ENCODE peak calls at places on chromosomes 7 and 10, in four cellular contexts. C, L, J and U are unnamed samples.

GRCh38 chr10:127907411-127908105 is 655 bp downstream of the PTPRE start:
- DNase-seq in C (no peak), L (no peak), J (no peak), U (no peak)

GRCh38 chr7:33248663-33249062 is 119.3 kb downstream of the BBS9 start:
- DNase-seq in C (no peak), L (no peak), J (no peak), U (no peak)

GRCh38 chr10:42780456-42780855 is 2.1 kb upstream of the BMS1 start:
- DNase-seq in C (no peak), L (no peak), J (no peak), U (no peak)

GRCh38 chr10:43249962-43250624 is 16.8 kb downstream of the RASGEF1A start:
- DNase-seq in C (no peak), L (no peak), J (no peak), U (no peak)

GRCh38 chr10:133215586-133215985 is 14.4 kb upstream of the UTF1 start:
- DNase-seq in C (no peak), L (no peak), J (no peak), U (no peak)

GRCh38 chr7:66429498-66430163 is 199.1 kb upstream of the KCTD7 start:
- DNase-seq in C (no peak), L (no peak), J (no peak), U (no peak)

GRCh38 chr7:128530855-128531104 is 54.2 kb downstream of the METTL2B start:
- DNase-seq in C (no peak), L (no peak), J (no peak), U (no peak)

GRCh38 chr10:93261961-93262610 is 188.4 kb downstream of the CYP26A1 start:
- DNase-seq in C (no peak), L (no peak), J (no peak), U (no peak)

GRCh38 chr7:118183254-118183585 is 744 bp upstream of the LSM8 start:
- DNase-seq in C (no peak), L (peak), J (no peak), U (no peak)

GRCh38 chr7:71220210-71220695 is 88.3 kb downstream of the GALNT17 start:
- DNase-seq in C (no peak), L (peak), J (no peak), U (no peak)

GRCh38 chr7:98354511-98355249 is 46.2 kb downstream of the BAIAP2L1 start:
- DNase-seq in C (no peak), L (no peak), J (no peak), U (no peak)

GRCh38 chr10:62652114-62652513 is 152.4 kb upstream of the ADO start:
- DNase-seq in C (no peak), L (no peak), J (no peak), U (no peak)

GRCh38 chr7:70032673-70033072 is 434.4 kb downstream of the AUTS2 start:
- DNase-seq in C (no peak), L (no peak), J (no peak), U (no peak)

GRCh38 chr7:55966851-55967250 is 2.5 kb downstream of the NIPSNAP2 start:
- DNase-seq in C (no peak), L (no peak), J (no peak), U (no peak)

GRCh38 chr10:57096044-57096443 is 735.0 kb upstream of the ZWINT start:
- DNase-seq in C (no peak), L (no peak), J (no peak), U (no peak)

GRCh38 chr10:117162093-117163021 is 24.3 kb upstream of the VAX1 start:
- DNase-seq in C (no peak), L (no peak), J (no peak), U (no peak)

GRCh38 chr10:29949411-29950011 is 109.9 kb downstream of the JCAD start:
- DNase-seq in C (no peak), L (no peak), J (no peak), U (no peak)

GRCh38 chr10:78852856-78853255 is 215.9 kb upstream of the ZMIZ1 start:
- DNase-seq in C (no peak), L (peak), J (no peak), U (no peak)

GRCh38 chr10:71323407-71323806 is 4.3 kb downstream of the SLC29A3 start:
- DNase-seq in C (no peak), L (peak), J (no peak), U (no peak)

GRCh38 chr10:100009793-100010676 is at the start of gene DNMBP:
- DNase-seq in C (no peak), L (peak), J (peak), U (peak)

GRCh38 chr10:100653957-100654834 is 91.2 kb upstream of the PAX2 start:
- DNase-seq in C (no peak), L (no peak), J (no peak), U (no peak)

GRCh38 chr10:104146871-104147270 is 24.9 kb downstream of the SFR1 start:
- DNase-seq in C (no peak), L (no peak), J (no peak), U (no peak)

GRCh38 chr10:25725917-25726716 is 207.9 kb upstream of the MYO3A start:
- DNase-seq in C (no peak), L (peak), J (no peak), U (peak)

GRCh38 chr7:13411151-13411550 is 578.3 kb downstream of the ETV1 start:
- DNase-seq in C (no peak), L (no peak), J (no peak), U (no peak)

GRCh38 chr10:105384056-105384455 is 743.0 kb downstream of the SORCS3 start:
- DNase-seq in C (no peak), L (no peak), J (no peak), U (no peak)

GRCh38 chr10:35165811-35166210 is 39.2 kb downstream of the CREM start:
- DNase-seq in C (no peak), L (no peak), J (no peak), U (no peak)

GRCh38 chr10:7085147-7085912 is 325.5 kb downstream of the SFMBT2 start:
- DNase-seq in C (no peak), L (no peak), J (peak), U (no peak)

GRCh38 chr7:154581251-154581890 is 421.6 kb downstream of the PAXIP1 start:
- DNase-seq in C (no peak), L (no peak), J (no peak), U (no peak)

GRCh38 chr7:32881074-32881982 is 10.2 kb downstream of the KBTBD2 start:
- DNase-seq in C (no peak), L (no peak), J (no peak), U (no peak)

DNA sequence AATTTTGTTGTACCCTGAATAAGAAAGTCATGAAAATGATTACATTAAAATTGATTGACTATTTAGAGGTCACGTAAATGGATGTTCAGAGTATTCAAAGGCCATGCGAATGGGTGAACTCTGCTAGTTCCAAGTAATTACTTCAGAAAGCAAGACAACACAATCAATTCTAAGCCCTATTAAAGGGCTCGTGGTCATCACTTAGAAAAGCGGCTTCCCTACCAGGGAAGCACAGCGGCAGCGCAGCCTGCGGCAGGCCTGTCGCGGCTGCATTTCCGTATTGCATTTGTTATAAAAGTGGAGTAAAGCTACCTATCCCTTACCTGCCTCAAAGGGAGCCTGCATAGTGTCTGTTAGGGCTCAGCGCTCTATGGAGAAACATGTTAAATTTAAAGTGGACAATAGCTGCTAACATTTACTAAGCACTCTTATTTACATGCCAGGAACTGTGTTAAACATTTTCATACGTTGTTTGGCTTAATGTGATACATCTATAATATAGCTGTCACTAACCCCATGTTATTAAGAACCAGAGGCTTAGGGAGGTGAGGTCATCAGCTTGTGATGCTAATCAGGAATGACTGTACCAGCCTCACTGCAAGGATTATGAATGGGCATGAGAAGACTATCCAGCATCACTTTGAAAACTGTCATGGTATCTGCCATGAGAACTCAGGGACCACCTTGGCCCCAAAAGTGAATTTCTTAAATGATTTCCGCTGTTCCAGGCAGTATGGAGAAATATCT is 187.5 kb downstream of the CELF2 start:
- DNase-seq in C (no peak), L (no peak), J (no peak), U (no peak)
- TF ChIP-seq SPI1 in C (no peak), L (no peak), J (no peak), U (no peak)

DNA sequence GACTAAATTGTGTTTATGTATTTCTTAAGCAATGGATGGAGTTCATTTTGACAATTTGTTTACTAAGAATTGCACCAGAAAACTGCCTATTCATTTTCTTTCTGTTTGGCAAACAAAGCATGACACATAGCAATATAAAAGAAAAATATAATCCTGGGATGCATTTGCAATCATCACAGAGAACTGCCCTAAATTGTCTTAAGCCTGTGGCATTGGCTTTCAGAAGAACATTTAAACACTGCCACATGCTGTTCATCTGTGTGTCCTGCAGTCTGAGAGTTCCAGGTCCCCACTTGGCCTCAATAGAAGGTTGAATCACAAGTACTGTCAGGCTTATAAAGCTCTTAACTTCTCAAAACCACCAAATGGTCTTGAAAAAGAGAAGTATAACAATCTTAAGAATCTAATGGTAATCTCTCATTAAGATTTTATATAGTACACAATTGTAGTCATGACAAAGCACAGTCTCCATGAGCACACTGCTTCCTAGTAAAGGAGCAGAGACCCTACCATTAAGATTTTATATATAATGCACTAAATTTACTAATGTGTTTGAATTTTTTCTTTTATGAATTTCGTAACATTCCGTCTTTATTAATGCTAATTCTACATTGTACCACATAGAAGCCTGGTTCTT is 29.9 kb downstream of the RNLS start:
- DNase-seq in C (peak), L (peak), J (peak), U (no peak)
- TF ChIP-seq SPI1 in C (no peak), L (no peak), J (no peak), U (no peak)

GRCh38 chr7:2632717-2633537 is 1.1 kb downstream of the TTYH3 start:
- DNase-seq in C (no peak), L (no peak), J (no peak), U (no peak)
- TF ChIP-seq SPI1 in C (no peak), L (no peak), J (no peak), U (peak)

GRCh38 chr10:111137587-111137986 is 60.8 kb downstream of the ADRA2A start:
- DNase-seq in C (no peak), L (no peak), J (no peak), U (no peak)
- TF ChIP-seq SPI1 in C (no peak), L (no peak), J (no peak), U (no peak)

GRCh38 chr10:23341004-23341403 is 3.6 kb downstream of the C10orf67 start:
- DNase-seq in C (no peak), L (no peak), J (no peak), U (no peak)

GRCh38 chr10:23345861-23346260 is 1.3 kb upstream of the C10orf67 start:
- DNase-seq in C (no peak), L (no peak), J (no peak), U (no peak)

GRCh38 chr10:23343591-23344225 is 889 bp downstream of the C10orf67 start:
- DNase-seq in C (no peak), L (no peak), J (no peak), U (no peak)

GRCh38 chr10:23342213-23342884 is 2.2 kb downstream of the C10orf67 start:
- DNase-seq in C (no peak), L (no peak), J (no peak), U (no peak)

GRCh38 chr10:23344251-23344841 is at the start of gene C10orf67:
- DNase-seq in C (no peak), L (no peak), J (no peak), U (no peak)
- TF ChIP-seq SPI1 in C (no peak), L (no peak), J (no peak), U (no peak)

GRCh38 chr7:22655781-22656180 is 71.2 kb upstream of the IL6 start:
- DNase-seq in C (no peak), L (no peak), J (no peak), U (no peak)

GRCh38 chr7:22658031-22658430 is 69.0 kb upstream of the IL6 start:
- DNase-seq in C (no peak), L (no peak), J (no peak), U (no peak)

GRCh38 chr7:22659741-22660140 is 67.3 kb upstream of the IL6 start:
- DNase-seq in C (no peak), L (no peak), J (no peak), U (no peak)

GRCh38 chr7:22654836-22655235 is 72.2 kb upstream of the IL6 start:
- DNase-seq in C (no peak), L (no peak), J (no peak), U (no peak)

DNA sequence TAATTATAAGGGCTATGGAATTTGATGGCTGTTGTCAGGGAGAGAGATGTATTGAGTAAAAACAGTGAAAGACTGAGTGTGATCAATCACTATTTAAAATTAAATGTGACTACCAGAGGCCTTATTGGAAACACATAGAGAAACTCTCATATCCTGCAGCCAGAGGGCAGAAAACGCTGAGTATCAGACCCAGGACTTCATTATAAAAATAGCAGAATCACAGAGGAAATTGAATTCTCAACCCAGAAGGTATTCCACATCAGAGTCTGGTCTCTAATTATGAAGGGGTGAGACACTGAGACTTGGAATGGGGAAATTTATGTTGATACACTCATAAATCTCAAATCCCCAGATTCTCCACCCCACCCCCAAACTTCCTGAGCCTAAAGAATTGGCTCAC is 69.5 kb upstream of the IL6 start:
- DNase-seq in C (no peak), L (no peak), J (no peak), U (no peak)
- TF ChIP-seq SPI1 in C (no peak), L (no peak), J (no peak), U (no peak)

GRCh38 chr10:122981066-122981464 is 864 bp downstream of the PSTK start:
- DNase-seq in C (no peak), L (peak), J (no peak), U (no peak)
- TF ChIP-seq SPI1 in C (no peak), L (no peak), J (no peak), U (no peak)

DNA sequence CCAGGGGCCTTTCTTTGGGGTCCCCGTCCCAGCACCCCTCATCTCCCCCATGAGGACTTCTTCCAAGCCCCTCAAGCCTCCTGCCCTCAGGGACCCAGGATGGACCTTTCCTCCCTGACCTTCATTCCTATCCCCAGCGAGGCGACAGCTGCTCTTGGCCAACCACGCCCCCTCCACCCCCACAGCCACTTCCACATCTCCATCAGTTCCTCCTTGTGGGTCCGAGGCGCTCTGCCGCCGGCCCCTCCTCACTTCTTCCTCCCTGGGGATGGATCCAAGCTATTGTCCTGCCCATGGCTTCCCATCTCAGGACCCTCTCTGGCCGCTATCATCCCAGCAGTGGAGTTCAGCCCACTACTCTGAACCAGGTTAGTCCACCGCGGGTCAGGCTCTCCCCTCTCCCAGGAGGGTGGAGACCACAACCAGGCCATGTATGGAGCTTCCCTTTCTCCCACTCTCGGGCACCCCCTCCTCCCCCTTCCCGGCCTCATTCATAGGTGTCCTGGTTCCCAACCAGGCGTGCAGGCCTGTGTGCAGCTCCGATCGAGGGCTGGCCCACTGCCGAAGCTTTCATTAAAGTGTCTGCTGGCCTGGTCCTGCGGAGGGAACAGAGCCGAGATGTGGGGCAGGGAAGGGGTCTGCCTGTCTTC is 1.7 kb upstream of the SH2B2 start:
- DNase-seq in C (no peak), L (no peak), J (no peak), U (no peak)
- TF ChIP-seq SPI1 in C (no peak), L (peak), J (peak), U (no peak)